ENCODE peak calls at places on chromosomes 2 and 18, in six cellular contexts. H, C, P, T, D and N are unnamed samples.

GRCh38 chr2:69119104-69119503 is 106.1 kb downstream of the ANTXR1 start:
- DNase-seq in D (no peak), C (peak; percentile 68), H (no peak), P (no peak), T (no peak), N (no peak)

GRCh38 chr18:58135806-58136331 is 91.8 kb downstream of the NEDD4L start:
- DNase-seq in C (no peak), H (no peak), D (peak; percentile 74), P (peak; percentile 57), T (peak; percentile 62), N (peak; percentile 33)

GRCh38 chr18:74184875-74185274 is 36.6 kb downstream of the TIMM21 start:
- DNase-seq in D (no peak), P (no peak), H (no peak), T (no peak), C (no peak), N (no peak)

GRCh38 chr18:23108496-23108895 is 26.8 kb upstream of the CABLES1 start:
- DNase-seq in D (no peak), C (no peak), P (no peak), T (no peak), H (no peak), N (no peak)

GRCh38 chr2:30691948-30692828 is 115.1 kb downstream of the CAPN13 start:
- DNase-seq in H (no peak), C (peak; percentile 56), D (peak; percentile 37), P (no peak), T (no peak), N (no peak)

GRCh38 chr2:168237741-168238140 is 9.7 kb downstream of the STK39 start:
- DNase-seq in H (no peak), D (peak; percentile 82), P (no peak), T (no peak), C (no peak), N (no peak)

GRCh38 chr2:188609321-188610049 is 317.8 kb downstream of the GULP1 start:
- DNase-seq in D (peak; percentile 40), C (no peak), T (no peak), P (no peak), H (no peak), N (no peak)

GRCh38 chr2:45922577-45922988 is 271.1 kb downstream of the PRKCE start:
- DNase-seq in T (no peak), D (peak; percentile 79), P (no peak), C (no peak), H (no peak), N (no peak)

GRCh38 chr2:197189770-197190434 is 120.7 kb downstream of the ANKRD44 start:
- DNase-seq in D (no peak), C (no peak), T (no peak), P (no peak), H (no peak), N (no peak)

GRCh38 chr18:22088029-22088428 is 81.4 kb upstream of the GATA6 start:
- DNase-seq in T (peak; percentile 4), H (no peak), D (no peak), C (no peak), P (no peak), N (no peak)

GRCh38 chr18:22086973-22087372 is 82.4 kb upstream of the GATA6 start:
- DNase-seq in H (no peak), C (no peak), T (no peak), P (no peak), D (no peak), N (no peak)

GRCh38 chr18:22082408-22082807 is 87.0 kb upstream of the GATA6 start:
- DNase-seq in T (no peak), D (no peak), C (no peak), P (no peak), H (no peak), N (no peak)

GRCh38 chr18:22088976-22089375 is 80.4 kb upstream of the GATA6 start:
- DNase-seq in P (no peak), H (no peak), T (no peak), D (no peak), C (no peak), N (no peak)

DNA sequence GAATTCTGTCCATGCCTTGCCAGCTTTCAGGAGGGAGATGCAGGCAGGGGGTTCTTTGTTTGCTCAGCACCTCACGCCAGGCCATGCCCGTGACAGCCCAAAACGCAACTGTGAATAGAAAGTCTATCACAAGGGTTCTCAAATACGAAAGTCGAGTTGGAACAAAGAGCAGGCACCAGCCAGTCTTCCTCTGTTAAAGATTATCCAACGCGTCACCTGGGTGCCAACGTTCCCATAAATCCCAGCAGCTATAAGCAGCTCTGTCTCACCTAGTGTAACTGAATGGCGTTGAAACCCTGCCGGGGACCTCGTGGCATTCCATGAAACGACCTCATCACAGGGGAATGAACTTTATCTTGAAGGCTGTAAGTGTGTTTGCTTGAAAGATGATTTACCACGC is 84.8 kb upstream of the GATA6 start:
- DNase-seq in P (no peak), T (no peak), D (no peak), H (no peak), C (no peak), N (no peak)
- TF ChIP-seq POLR2A in P (no peak), T (no peak), D (no peak), H (no peak), C (no peak), N (no peak)

GRCh38 chr2:231785822-231786176 is 446 bp upstream of the COPS7B start:
- DNase-seq in C (no peak), D (no peak), T (no peak), P (no peak), H (no peak), N (no peak)

GRCh38 chr2:231780123-231780908 is 766 bp downstream of the PDE6D start:
- DNase-seq in H (no peak), D (peak; percentile 34), P (peak; percentile 26), C (peak; percentile 64), T (no peak), N (no peak)

GRCh38 chr2:231780909-231781797 is at the start of gene PDE6D:
- DNase-seq in P (peak; percentile 99), H (peak; percentile 98), T (peak; percentile 98), D (peak; percentile 99), C (peak; percentile 99), N (peak; percentile 98)

GRCh38 chr2:231785413-231785812 is 832 bp upstream of the COPS7B start:
- DNase-seq in C (no peak), T (no peak), P (no peak), D (no peak), H (no peak), N (no peak)

DNA sequence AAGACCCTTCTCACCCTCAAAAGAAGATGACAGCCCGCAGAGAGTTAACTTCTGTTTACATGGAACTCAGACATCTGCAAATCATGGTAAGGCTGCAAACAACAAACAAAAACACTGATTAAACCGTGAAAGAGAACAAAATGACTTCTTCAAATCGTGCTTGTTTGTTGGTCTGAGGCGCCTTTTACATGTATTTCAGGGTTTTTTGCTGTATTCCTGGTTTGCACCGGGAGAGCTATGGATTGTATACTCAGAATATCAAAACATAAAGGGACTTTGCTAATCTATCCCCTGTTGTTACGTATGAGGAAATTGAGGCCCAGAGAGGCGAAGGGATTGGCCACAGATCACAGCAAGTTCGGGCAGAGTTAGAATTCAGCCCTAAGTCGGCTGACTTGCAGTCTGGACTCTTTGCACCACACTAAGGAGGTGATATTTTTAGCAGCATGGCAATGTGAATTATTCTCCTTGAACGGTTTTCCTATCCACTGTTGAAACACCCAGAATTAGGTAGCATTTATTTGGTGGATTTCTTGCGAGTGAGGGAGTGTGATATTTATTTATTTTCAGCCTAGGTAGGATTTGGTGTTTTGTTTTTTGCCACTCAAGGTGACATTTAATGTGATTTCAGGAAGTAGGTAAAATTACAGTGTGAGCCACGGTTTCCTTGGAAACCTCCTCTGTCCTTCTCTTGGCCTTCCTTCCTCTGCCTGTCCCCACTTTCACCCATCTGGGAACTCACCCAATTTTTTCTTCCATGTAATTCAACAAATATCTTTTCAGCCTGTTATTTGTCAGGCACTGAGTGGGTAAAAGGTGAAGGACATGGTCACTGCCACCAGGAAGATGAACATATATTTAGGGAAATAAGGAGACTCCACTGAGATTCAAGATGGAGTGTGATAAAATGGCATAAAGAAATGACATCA is 980 bp upstream of the PDE6D start:
- DNase-seq in P (no peak), D (peak; percentile 42), T (peak; percentile 10), H (peak; percentile 20), C (no peak), N (no peak)
- TF ChIP-seq POLR2A in P (no peak), D (no peak), T (no peak), H (peak; percentile 60), C (no peak), N (no peak)

DNA sequence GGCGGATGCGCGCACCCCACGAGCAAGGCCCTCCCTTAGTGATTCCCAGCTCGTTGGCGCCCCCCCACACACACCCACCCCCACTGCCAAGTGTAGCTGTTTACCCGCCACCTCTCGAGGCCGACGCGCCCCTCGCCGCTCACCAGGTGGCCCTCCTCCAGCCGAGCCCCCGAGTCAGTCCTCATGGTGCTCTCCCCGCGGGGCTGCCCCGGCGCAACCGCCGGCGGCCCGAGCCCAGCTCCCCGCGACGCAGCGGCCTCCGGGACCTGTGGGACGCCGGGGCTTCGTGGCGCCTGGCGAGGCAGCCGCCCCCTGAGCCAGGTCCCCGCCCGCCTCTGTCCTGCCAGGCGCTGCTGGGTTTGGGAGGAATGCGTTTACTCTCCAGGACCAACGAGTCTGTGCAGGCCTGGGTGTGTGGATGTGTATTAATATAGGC is at the start of gene TMEM237:
- DNase-seq in C (no peak), D (peak; percentile 16), H (peak; percentile 64), T (peak; percentile 57), P (peak; percentile 46), N (peak; percentile 36)
- TF ChIP-seq POLR2A in C (no peak), D (no peak), H (peak; percentile 50), T (peak; percentile 44), P (no peak), N (peak; percentile 38)

GRCh38 chr2:127094509-127095366 is 12.2 kb downstream of the BIN1 start:
- DNase-seq in C (peak; percentile 79), T (peak; percentile 98), D (peak; percentile 33), H (peak; percentile 46), P (peak; percentile 68), N (peak; percentile 54)
- TF ChIP-seq POLR2A in C (no peak), T (peak; percentile 65), D (no peak), H (no peak), P (no peak), N (no peak)